ENCODE peak calls at places on chromosomes 13 and 19, in six cellular contexts. One of them, this sample, is unnamed.

GRCh38 chr13:21221268-21221667 is 44.8 kb downstream of the MRPL57 start:
- DNase-seq in CD4-positive, CD25-positive, alpha-beta regulatory T cell: no peak
- DNase-seq in stimulated activated CD4-positive, alpha-beta T cell treated with anti-CD3 and anti-CD28 coated beads, Interleukin-15, amount 100 ng/mL, for 1 hour: no peak
- DNase-seq in fibroblast of villous mesenchyme: no peak
- DNase-seq in NCI-H1092: no peak
- DNase-seq in fibroblast of lung: no peak
- DNase-seq in this sample: no peak

GRCh38 chr13:33545492-33545891 is 259.9 kb upstream of the STARD13 start:
- DNase-seq in CD4-positive, CD25-positive, alpha-beta regulatory T cell: no peak
- DNase-seq in stimulated activated CD4-positive, alpha-beta T cell treated with anti-CD3 and anti-CD28 coated beads, Interleukin-15, amount 100 ng/mL, for 1 hour: no peak
- DNase-seq in fibroblast of villous mesenchyme: no peak
- DNase-seq in NCI-H1092: no peak
- DNase-seq in fibroblast of lung: no peak
- DNase-seq in this sample: no peak

GRCh38 chr19:14472202-14472961 is 2.8 kb downstream of the PTGER1 start:
- DNase-seq in CD4-positive, CD25-positive, alpha-beta regulatory T cell: peak
- DNase-seq in stimulated activated CD4-positive, alpha-beta T cell treated with anti-CD3 and anti-CD28 coated beads, Interleukin-15, amount 100 ng/mL, for 1 hour: peak
- DNase-seq in fibroblast of villous mesenchyme: peak
- DNase-seq in NCI-H1092: peak
- DNase-seq in fibroblast of lung: no peak
- DNase-seq in this sample: peak

GRCh38 chr19:4456843-4457653 is 546 bp downstream of the UBXN6 start:
- DNase-seq in CD4-positive, CD25-positive, alpha-beta regulatory T cell: peak
- DNase-seq in stimulated activated CD4-positive, alpha-beta T cell treated with anti-CD3 and anti-CD28 coated beads, Interleukin-15, amount 100 ng/mL, for 1 hour: no peak
- DNase-seq in fibroblast of villous mesenchyme: peak
- DNase-seq in NCI-H1092: peak
- DNase-seq in fibroblast of lung: peak
- DNase-seq in this sample: peak

GRCh38 chr19:6737873-6738725 is 719 bp upstream of the GPR108 start:
- DNase-seq in CD4-positive, CD25-positive, alpha-beta regulatory T cell: peak
- DNase-seq in stimulated activated CD4-positive, alpha-beta T cell treated with anti-CD3 and anti-CD28 coated beads, Interleukin-15, amount 100 ng/mL, for 1 hour: peak
- DNase-seq in fibroblast of villous mesenchyme: peak
- DNase-seq in NCI-H1092: no peak
- DNase-seq in fibroblast of lung: peak
- DNase-seq in this sample: peak

GRCh38 chr13:98450495-98451167 is 126.3 kb downstream of the STK24 start:
- DNase-seq in CD4-positive, CD25-positive, alpha-beta regulatory T cell: no peak
- DNase-seq in stimulated activated CD4-positive, alpha-beta T cell treated with anti-CD3 and anti-CD28 coated beads, Interleukin-15, amount 100 ng/mL, for 1 hour: no peak
- DNase-seq in fibroblast of villous mesenchyme: no peak
- DNase-seq in NCI-H1092: no peak
- DNase-seq in fibroblast of lung: peak
- DNase-seq in this sample: no peak

GRCh38 chr13:21850013-21851006 is 179.4 kb downstream of the FGF9 start:
- DNase-seq in CD4-positive, CD25-positive, alpha-beta regulatory T cell: no peak
- DNase-seq in stimulated activated CD4-positive, alpha-beta T cell treated with anti-CD3 and anti-CD28 coated beads, Interleukin-15, amount 100 ng/mL, for 1 hour: no peak
- DNase-seq in fibroblast of villous mesenchyme: peak
- DNase-seq in NCI-H1092: no peak
- DNase-seq in fibroblast of lung: no peak
- DNase-seq in this sample: no peak

GRCh38 chr19:45446295-45446694 is 21.5 kb upstream of the FOSB start:
- DNase-seq in CD4-positive, CD25-positive, alpha-beta regulatory T cell: no peak
- DNase-seq in stimulated activated CD4-positive, alpha-beta T cell treated with anti-CD3 and anti-CD28 coated beads, Interleukin-15, amount 100 ng/mL, for 1 hour: no peak
- DNase-seq in fibroblast of villous mesenchyme: peak
- DNase-seq in NCI-H1092: no peak
- DNase-seq in fibroblast of lung: peak
- DNase-seq in this sample: peak

GRCh38 chr19:5149508-5149907 is 180.6 kb downstream of the KDM4B start:
- DNase-seq in CD4-positive, CD25-positive, alpha-beta regulatory T cell: no peak
- DNase-seq in stimulated activated CD4-positive, alpha-beta T cell treated with anti-CD3 and anti-CD28 coated beads, Interleukin-15, amount 100 ng/mL, for 1 hour: no peak
- DNase-seq in fibroblast of villous mesenchyme: no peak
- DNase-seq in NCI-H1092: no peak
- DNase-seq in fibroblast of lung: no peak
- DNase-seq in this sample: no peak

GRCh38 chr13:45833663-45834062 is 17.9 kb downstream of the SIAH3 start:
- DNase-seq in CD4-positive, CD25-positive, alpha-beta regulatory T cell: no peak
- DNase-seq in stimulated activated CD4-positive, alpha-beta T cell treated with anti-CD3 and anti-CD28 coated beads, Interleukin-15, amount 100 ng/mL, for 1 hour: no peak
- DNase-seq in fibroblast of villous mesenchyme: peak
- DNase-seq in NCI-H1092: no peak
- DNase-seq in fibroblast of lung: peak
- DNase-seq in this sample: no peak

GRCh38 chr19:19406878-19407639 is 1.6 kb downstream of the GATAD2A start:
- DNase-seq in CD4-positive, CD25-positive, alpha-beta regulatory T cell: peak
- DNase-seq in stimulated activated CD4-positive, alpha-beta T cell treated with anti-CD3 and anti-CD28 coated beads, Interleukin-15, amount 100 ng/mL, for 1 hour: peak
- DNase-seq in fibroblast of villous mesenchyme: peak
- DNase-seq in NCI-H1092: no peak
- DNase-seq in fibroblast of lung: peak
- DNase-seq in this sample: peak

GRCh38 chr13:45174478-45174877 is 26.4 kb downstream of the KCTD4 start:
- DNase-seq in CD4-positive, CD25-positive, alpha-beta regulatory T cell: no peak
- DNase-seq in stimulated activated CD4-positive, alpha-beta T cell treated with anti-CD3 and anti-CD28 coated beads, Interleukin-15, amount 100 ng/mL, for 1 hour: no peak
- DNase-seq in fibroblast of villous mesenchyme: no peak
- DNase-seq in NCI-H1092: no peak
- DNase-seq in fibroblast of lung: no peak
- DNase-seq in this sample: no peak

GRCh38 chr13:109669234-109669612 is 117.2 kb downstream of the IRS2 start:
- DNase-seq in CD4-positive, CD25-positive, alpha-beta regulatory T cell: no peak
- DNase-seq in stimulated activated CD4-positive, alpha-beta T cell treated with anti-CD3 and anti-CD28 coated beads, Interleukin-15, amount 100 ng/mL, for 1 hour: no peak
- DNase-seq in fibroblast of villous mesenchyme: no peak
- DNase-seq in NCI-H1092: no peak
- DNase-seq in fibroblast of lung: no peak
- DNase-seq in this sample: no peak

GRCh38 chr19:1935484-1936208 is 5.3 kb upstream of the CSNK1G2 start:
- DNase-seq in CD4-positive, CD25-positive, alpha-beta regulatory T cell: no peak
- DNase-seq in stimulated activated CD4-positive, alpha-beta T cell treated with anti-CD3 and anti-CD28 coated beads, Interleukin-15, amount 100 ng/mL, for 1 hour: no peak
- DNase-seq in fibroblast of villous mesenchyme: no peak
- DNase-seq in NCI-H1092: no peak
- DNase-seq in fibroblast of lung: peak
- DNase-seq in this sample: no peak

GRCh38 chr13:113122571-113123225 is at the start of gene F10:
- DNase-seq in CD4-positive, CD25-positive, alpha-beta regulatory T cell: no peak
- DNase-seq in stimulated activated CD4-positive, alpha-beta T cell treated with anti-CD3 and anti-CD28 coated beads, Interleukin-15, amount 100 ng/mL, for 1 hour: no peak
- DNase-seq in fibroblast of villous mesenchyme: peak
- DNase-seq in NCI-H1092: no peak
- DNase-seq in fibroblast of lung: peak
- DNase-seq in this sample: no peak

GRCh38 chr19:33871605-33872004 is 74.9 kb downstream of the KCTD15 start:
- DNase-seq in CD4-positive, CD25-positive, alpha-beta regulatory T cell: no peak
- DNase-seq in stimulated activated CD4-positive, alpha-beta T cell treated with anti-CD3 and anti-CD28 coated beads, Interleukin-15, amount 100 ng/mL, for 1 hour: no peak
- DNase-seq in fibroblast of villous mesenchyme: no peak
- DNase-seq in NCI-H1092: no peak
- DNase-seq in fibroblast of lung: no peak
- DNase-seq in this sample: no peak

GRCh38 chr13:44393391-44393790 is 19.8 kb downstream of the SERP2 start:
- DNase-seq in CD4-positive, CD25-positive, alpha-beta regulatory T cell: no peak
- DNase-seq in stimulated activated CD4-positive, alpha-beta T cell treated with anti-CD3 and anti-CD28 coated beads, Interleukin-15, amount 100 ng/mL, for 1 hour: no peak
- DNase-seq in fibroblast of villous mesenchyme: no peak
- DNase-seq in NCI-H1092: no peak
- DNase-seq in fibroblast of lung: peak
- DNase-seq in this sample: no peak

GRCh38 chr13:32905063-32905863 is 111.0 kb upstream of the KL start:
- DNase-seq in CD4-positive, CD25-positive, alpha-beta regulatory T cell: no peak
- DNase-seq in stimulated activated CD4-positive, alpha-beta T cell treated with anti-CD3 and anti-CD28 coated beads, Interleukin-15, amount 100 ng/mL, for 1 hour: no peak
- DNase-seq in fibroblast of villous mesenchyme: peak
- DNase-seq in NCI-H1092: no peak
- DNase-seq in fibroblast of lung: peak
- DNase-seq in this sample: peak

GRCh38 chr19:14090509-14091085 is at the start of gene SAMD1:
- DNase-seq in CD4-positive, CD25-positive, alpha-beta regulatory T cell: peak
- DNase-seq in stimulated activated CD4-positive, alpha-beta T cell treated with anti-CD3 and anti-CD28 coated beads, Interleukin-15, amount 100 ng/mL, for 1 hour: peak
- DNase-seq in fibroblast of villous mesenchyme: peak
- DNase-seq in NCI-H1092: peak
- DNase-seq in fibroblast of lung: peak
- DNase-seq in this sample: peak

GRCh38 chr13:40191186-40191980 is 475.1 kb downstream of the FOXO1 start:
- DNase-seq in CD4-positive, CD25-positive, alpha-beta regulatory T cell: no peak
- DNase-seq in stimulated activated CD4-positive, alpha-beta T cell treated with anti-CD3 and anti-CD28 coated beads, Interleukin-15, amount 100 ng/mL, for 1 hour: no peak
- DNase-seq in fibroblast of villous mesenchyme: peak
- DNase-seq in NCI-H1092: no peak
- DNase-seq in fibroblast of lung: peak
- DNase-seq in this sample: no peak